ENCODE peak calls at places on chromosomes 12 and 14, in six cellular contexts. V is BE2C, H is stromal cell of bone marrow, P is EL, U is suprapubic skin, T is NCI-H82. Y is an unnamed sample.

GRCh38 chr12:129771238-129771637 is 132.6 kb downstream of the TMEM132D start:
- DNase-seq in V (no peak), H (no peak), P (no peak), T (no peak), U (no peak), Y (no peak)

GRCh38 chr14:105411985-105412767 is 7.5 kb upstream of the MTA1 start:
- DNase-seq in T (no peak), P (no peak), V (no peak), U (no peak), H (no peak), Y (no peak)

GRCh38 chr12:13173012-13173441 is 23.5 kb upstream of the EMP1 start:
- DNase-seq in V (no peak), T (no peak), H (peak; percentile 85), P (peak; percentile 53), U (no peak), Y (no peak)

GRCh38 chr14:74616996-74617700 is 5.1 kb upstream of the LTBP2 start:
- DNase-seq in V (no peak), H (no peak), T (no peak), P (no peak), U (no peak), Y (no peak)

GRCh38 chr12:48281811-48282210 is 68.9 kb downstream of the ZNF641 start:
- DNase-seq in P (no peak), H (no peak), V (no peak), T (no peak), U (no peak), Y (no peak)

GRCh38 chr12:94488449-94488848 is 28.8 kb upstream of the CEP83 start:
- DNase-seq in H (no peak), P (no peak), U (no peak), V (no peak), T (no peak), Y (no peak)

GRCh38 chr12:65827827-65828231 is 3.5 kb downstream of the HMGA2 start:
- DNase-seq in U (no peak), H (no peak), V (no peak), P (no peak), T (no peak), Y (no peak)

GRCh38 chr14:79111963-79112362 is 941.8 kb downstream of the NRXN3 start:
- DNase-seq in U (no peak), V (no peak), P (peak; percentile 19), H (no peak), T (no peak), Y (no peak)

GRCh38 chr12:17992002-17992656 is 97.9 kb downstream of the RERGL start:
- DNase-seq in P (peak; percentile 45), V (peak; percentile 39), H (peak; percentile 14), T (peak; percentile 67), U (no peak), Y (no peak)